ENCODE peak calls at places on chromosomes 5 and 9, in eight cellular contexts. T, L, P, N, K, A, B and G are unnamed samples. For H3K27me3, the result is how much of the 10 kb centered on the place peaks cover.

GRCh38 chr9:755454-756381 is 85.8 kb upstream of the DMRT1 start:
- DNase-seq in L (peak), P (no peak), N (no peak), K (no peak), T (no peak), A (peak), B (no peak), G (no peak)

GRCh38 chr9:90600029-90600428 is 42.6 kb downstream of the DIRAS2 start:
- DNase-seq in B (no peak), L (peak), K (no peak), N (no peak), P (no peak), A (no peak), T (no peak), G (no peak)

GRCh38 chr5:100777680-100778281 is 125.3 kb downstream of the ST8SIA4 start:
- DNase-seq in N (no peak), A (peak), P (no peak), L (peak), B (peak), T (no peak), K (peak), G (no peak)

GRCh38 chr5:127097288-127097687 is 24.0 kb upstream of the C5orf63 start:
- DNase-seq in A (no peak), B (no peak), N (no peak), K (no peak), P (no peak), T (no peak), L (peak), G (peak)

GRCh38 chr9:122197334-122197872 is 31.4 kb downstream of the LHX6 start:
- DNase-seq in T (no peak), P (no peak), A (no peak), B (no peak), N (no peak), K (no peak), L (no peak), G (no peak)

GRCh38 chr9:108386859-108387384 is 468.9 kb downstream of the ACTL7B start:
- DNase-seq in N (no peak), P (no peak), L (no peak), K (no peak), T (no peak), B (no peak), A (no peak), G (no peak)

GRCh38 chr9:3906437-3907213 is 380.8 kb upstream of the RFX3 start:
- DNase-seq in N (no peak), L (peak), A (peak), B (no peak), T (no peak), K (no peak), P (peak), G (no peak)

GRCh38 chr9:79060726-79061125 is 511.0 kb upstream of the TLE4 start:
- DNase-seq in T (no peak), K (no peak), A (no peak), N (no peak), L (no peak), P (no peak), B (no peak), G (no peak)

GRCh38 chr5:1800470-1801060 is 642 bp upstream of the NDUFS6 start:
- DNase-seq in L (peak), T (peak), K (no peak), A (no peak), B (peak), P (no peak), N (peak), G (no peak)

GRCh38 chr9:135126480-135127187 is 39.2 kb downstream of the OLFM1 start:
- DNase-seq in T (no peak), A (no peak), K (no peak), N (no peak), L (peak), P (no peak), B (no peak), G (peak)

GRCh38 chr5:175284806-175285205 is 159.2 kb downstream of the DRD1 start:
- DNase-seq in N (no peak), K (no peak), A (no peak), B (no peak), P (no peak), L (no peak), T (no peak), G (no peak)

GRCh38 chr9:33942471-33943083 is 106.1 kb downstream of the UBAP2 start:
- DNase-seq in P (no peak), A (peak), L (peak), T (no peak), N (no peak), B (no peak), K (no peak), G (no peak)

GRCh38 chr9:89507626-89508025 is 9.7 kb upstream of the SEMA4D start:
- DNase-seq in L (no peak), B (peak), A (no peak), N (no peak), T (no peak), K (no peak), P (no peak), G (no peak)

GRCh38 chr9:109098221-109098959 is 21.4 kb downstream of the TMEM245 start:
- DNase-seq in N (no peak), K (peak), L (peak), T (no peak), B (no peak), A (peak), P (no peak), G (peak)

GRCh38 chr9:135622415-135623020 is 16.8 kb downstream of the GLT6D1 start:
- DNase-seq in A (no peak), N (no peak), L (no peak), T (no peak), K (no peak), P (no peak), B (peak), G (no peak)

GRCh38 chr5:113572716-113573115 is 59.2 kb downstream of the YTHDC2 start:
- DNase-seq in K (no peak), B (no peak), P (no peak), L (no peak), A (no peak), N (no peak), T (no peak), G (no peak)

GRCh38 chr5:103434057-103434456 is 128.5 kb downstream of the NUDT12 start:
- DNase-seq in P (no peak), N (no peak), A (no peak), K (no peak), L (peak), B (no peak), T (no peak), G (peak)

GRCh38 chr5:38776494-38776893 is 69.3 kb upstream of the OSMR start:
- DNase-seq in P (no peak), L (no peak), T (no peak), A (no peak), B (no peak), N (no peak), K (no peak), G (no peak)

GRCh38 chr5:131324311-131324710 is 60.5 kb downstream of the CDC42SE2 start:
- DNase-seq in N (no peak), L (no peak), B (no peak), A (no peak), K (peak), P (no peak), T (no peak), G (no peak)

GRCh38 chr5:69001605-69002004 is 92.2 kb upstream of the SLC30A5 start:
- DNase-seq in N (no peak), B (no peak), P (no peak), T (no peak), K (no peak), A (no peak), L (no peak), G (peak)

GRCh38 chr5:24364711-24365110 is 280.1 kb downstream of the CDH10 start:
- DNase-seq in L (no peak), T (no peak), A (no peak), N (no peak), B (no peak), K (no peak), P (no peak), G (peak)

DNA sequence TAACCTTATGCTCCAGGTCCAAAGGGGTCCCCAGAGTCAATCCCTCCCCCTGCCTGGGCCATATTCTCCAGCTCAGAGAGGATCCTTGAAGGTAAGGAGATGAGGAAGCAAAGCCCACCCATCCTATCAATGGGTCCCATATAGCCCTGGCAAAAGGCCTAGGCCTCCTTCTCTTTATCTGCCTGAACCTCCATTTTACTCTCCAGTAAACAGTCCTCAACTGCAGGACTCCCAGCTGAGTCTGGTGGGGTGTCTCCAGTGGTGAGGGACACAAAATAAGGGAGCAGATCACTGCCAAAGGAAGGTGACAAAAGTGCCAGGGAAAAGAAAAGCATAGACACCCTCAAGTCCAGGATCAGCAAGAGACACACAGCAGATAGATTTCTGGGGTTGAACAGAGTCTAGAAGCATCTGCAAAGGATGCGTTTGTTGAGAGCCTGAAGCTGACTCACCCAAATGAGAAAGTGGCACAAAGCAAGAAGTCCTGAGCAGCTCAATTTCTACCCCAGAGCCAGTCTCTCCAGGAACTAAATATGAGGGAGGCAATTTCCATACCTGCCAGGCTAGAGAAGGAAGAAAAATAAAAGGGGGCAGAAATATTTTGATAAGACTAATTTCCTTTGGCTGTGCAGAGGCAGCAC is 2.7 kb upstream of the EBF1 start:
- DNase-seq in K (no peak), B (no peak), T (no peak), N (no peak), P (no peak), A (no peak), L (no peak), G (no peak)
- H3K27me3 ChIP-seq in K (under half), B (under half), T (under half), N (half or more), P (under half), A (under half), L (half or more), G (under half)

GRCh38 chr5:73629456-73629855 is 3.5 kb downstream of the ARHGEF28 start:
- DNase-seq in T (no peak), A (no peak), K (no peak), B (no peak), P (no peak), L (no peak), N (no peak), G (no peak)
- H3K27me3 ChIP-seq in T (under half), A (under half), K (under half), B (under half), P (under half), L (under half), N (under half), G (under half)

GRCh38 chr9:133615897-133616188 is 6.7 kb upstream of the FAM163B start:
- DNase-seq in B (no peak), T (no peak), L (no peak), P (no peak), K (no peak), N (no peak), A (no peak), G (no peak)
- H3K27me3 ChIP-seq in B (half or more), T (under half), L (under half), P (under half), K (under half), N (under half), A (half or more), G (under half)

DNA sequence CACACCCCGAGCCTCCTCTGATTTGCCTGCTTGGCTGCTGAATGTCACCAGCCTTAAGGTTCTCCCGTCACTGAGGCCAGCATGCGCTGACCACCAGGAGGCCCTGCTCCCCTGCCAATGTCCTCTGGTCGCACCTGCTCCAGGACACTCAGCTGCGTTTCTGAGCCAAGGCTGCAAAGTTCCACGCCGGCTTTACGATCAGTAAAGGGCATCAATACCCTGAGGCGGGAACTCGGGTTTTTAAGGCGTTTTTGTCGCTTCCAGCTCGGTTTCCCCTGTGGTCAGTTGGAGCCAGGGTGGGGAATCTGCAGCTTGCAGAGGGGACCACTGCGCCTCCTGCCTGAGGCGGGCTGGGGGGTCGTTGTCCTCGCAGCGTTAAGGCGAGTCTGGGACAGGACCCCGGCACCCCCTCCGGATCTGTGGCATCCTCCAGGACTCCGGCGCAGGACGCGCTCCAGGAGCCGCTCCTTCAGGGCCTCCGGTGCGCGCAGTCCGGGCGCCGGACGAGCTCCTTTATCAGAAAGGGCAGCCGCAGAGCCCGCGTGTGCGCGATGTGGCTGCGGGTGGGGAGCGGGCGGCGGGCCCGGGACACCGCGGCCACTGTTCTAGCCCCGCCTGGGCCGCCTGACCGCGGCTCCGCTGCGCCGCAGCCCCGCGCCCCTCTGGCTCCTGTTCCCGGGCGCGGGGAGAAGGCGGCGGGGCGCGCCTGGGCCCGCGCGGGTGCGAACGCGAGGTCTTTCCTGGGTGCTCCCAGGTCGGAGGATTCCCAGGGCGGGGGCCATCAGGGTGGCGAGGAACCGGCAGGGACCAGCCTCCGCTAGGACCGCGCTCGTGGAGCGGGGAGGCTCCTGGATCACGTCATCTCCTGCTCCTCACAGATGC is 24.2 kb upstream of the FLT4 start:
- DNase-seq in B (no peak), T (no peak), L (peak), N (no peak), A (no peak), P (no peak), K (peak), G (no peak)
- H3K27me3 ChIP-seq in B (under half), T (under half), L (under half), N (under half), A (under half), P (under half), K (under half), G (under half)

DNA sequence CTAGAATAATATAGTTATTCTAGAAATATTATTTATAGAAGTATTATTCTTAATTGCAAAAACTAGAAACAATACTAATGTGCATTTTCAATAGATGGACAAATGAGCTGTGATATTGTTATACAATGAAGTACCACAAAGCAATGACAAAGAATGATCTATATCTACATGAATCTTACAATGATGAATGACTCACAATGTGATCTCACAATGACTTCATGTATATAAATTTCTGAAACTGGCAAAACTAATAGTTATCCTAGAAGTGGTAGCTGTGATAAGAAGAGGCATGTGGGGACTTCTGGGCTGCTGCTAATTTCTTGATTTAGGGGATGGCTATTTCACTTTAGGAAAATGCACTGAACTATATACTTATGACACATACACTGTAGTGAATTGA is 396.0 kb upstream of the ZNF608 start:
- DNase-seq in L (no peak), T (no peak), A (no peak), B (no peak), P (no peak), K (no peak), N (no peak), G (no peak)
- H3K27me3 ChIP-seq in L (under half), T (under half), A (under half), B (under half), P (under half), K (under half), N (under half), G (under half)

GRCh38 chr9:132832171-132832570 is 45.9 kb downstream of the AK8 start:
- DNase-seq in B (no peak), K (no peak), A (no peak), P (no peak), L (no peak), N (peak), T (no peak), G (no peak)
- H3K27me3 ChIP-seq in B (under half), K (under half), A (under half), P (under half), L (under half), N (under half), T (under half), G (under half)

GRCh38 chr9:71177901-71178300 is 56.5 kb upstream of the TRPM3 start:
- DNase-seq in P (no peak), B (no peak), N (no peak), T (no peak), K (no peak), A (no peak), L (no peak), G (no peak)
- H3K27me3 ChIP-seq in P (under half), B (under half), N (under half), T (under half), K (under half), A (under half), L (under half), G (under half)